ENCODE peak calls at places on chromosomes 13 and 19, in four cellular contexts. O, U, P and X are unnamed samples.

GRCh38 chr19:43555185-43555770 is 20.0 kb downstream of the XRCC1 start:
- DNase-seq in O (peak; percentile 80), U (no peak), P (peak; percentile 64), X (peak; percentile 52)

GRCh38 chr13:64397699-64398098 is 2832.4 kb downstream of the PCDH9 start:
- DNase-seq in O (no peak), U (no peak), P (no peak), X (no peak)

GRCh38 chr19:29381353-29382203 is 144.2 kb upstream of the VSTM2B start:
- DNase-seq in O (no peak), U (no peak), P (no peak), X (no peak)

GRCh38 chr19:9727644-9728043 is 40.9 kb downstream of the ZNF846 start:
- DNase-seq in O (no peak), U (no peak), P (no peak), X (no peak)

GRCh38 chr19:46367434-46367833 is 20.5 kb downstream of the PPP5C start:
- DNase-seq in O (no peak), U (no peak), P (no peak), X (no peak)

GRCh38 chr19:18251587-18252369 is 22.5 kb downstream of the IQCN start:
- DNase-seq in O (peak; percentile 76), U (peak; percentile 20), P (peak; percentile 57), X (peak; percentile 42)

GRCh38 chr13:75452564-75452963 is 29.4 kb downstream of the TBC1D4 start:
- DNase-seq in O (no peak), U (no peak), P (no peak), X (no peak)

GRCh38 chr19:41977916-41978315 is 16.1 kb downstream of the ATP1A3 start:
- DNase-seq in O (no peak), U (no peak), P (no peak), X (no peak)